ENCODE peak calls at places on chromosomes 6 and 20, in six cellular contexts. One of them, this sample, is unnamed.

GRCh38 chr6:25954756-25955155 is 7.8 kb upstream of the TRIM38 start:
- DNase-seq in PC-3: peak
- DNase-seq in LNCaP clone FGC: no peak
- DNase-seq in iPS DF 6.9: no peak
- DNase-seq in fibroblast of mammary gland: no peak
- DNase-seq in CD8-positive, alpha-beta T cell: no peak
- DNase-seq in this sample: no peak

GRCh38 chr6:132456700-132457143 is 55.4 kb upstream of the MOXD1 start:
- DNase-seq in CD8-positive, alpha-beta T cell: no peak
- DNase-seq in fibroblast of mammary gland: no peak
- DNase-seq in LNCaP clone FGC: no peak
- DNase-seq in iPS DF 6.9: no peak
- DNase-seq in PC-3: no peak
- DNase-seq in this sample: no peak

GRCh38 chr6:168221000-168221399 is 98.6 kb downstream of the DACT2 start:
- DNase-seq in fibroblast of mammary gland: no peak
- DNase-seq in LNCaP clone FGC: no peak
- DNase-seq in PC-3: no peak
- DNase-seq in iPS DF 6.9: no peak
- DNase-seq in CD8-positive, alpha-beta T cell: no peak
- DNase-seq in this sample: no peak

GRCh38 chr20:60210779-60211617 is 252.8 kb downstream of the CDH26 start:
- DNase-seq in PC-3: peak
- DNase-seq in fibroblast of mammary gland: peak
- DNase-seq in iPS DF 6.9: peak
- DNase-seq in CD8-positive, alpha-beta T cell: peak
- DNase-seq in LNCaP clone FGC: peak
- DNase-seq in this sample: peak

GRCh38 chr6:170205534-170206316 is 85.2 kb downstream of the DLL1 start:
- DNase-seq in PC-3: no peak
- DNase-seq in fibroblast of mammary gland: no peak
- DNase-seq in CD8-positive, alpha-beta T cell: no peak
- DNase-seq in LNCaP clone FGC: no peak
- DNase-seq in iPS DF 6.9: no peak
- DNase-seq in this sample: no peak

GRCh38 chr20:59074456-59074855 is 31.9 kb upstream of the PRELID3B start:
- DNase-seq in iPS DF 6.9: no peak
- DNase-seq in fibroblast of mammary gland: peak
- DNase-seq in CD8-positive, alpha-beta T cell: no peak
- DNase-seq in PC-3: peak
- DNase-seq in LNCaP clone FGC: no peak
- DNase-seq in this sample: no peak

GRCh38 chr6:73728548-73729205 is 32.7 kb downstream of the CD109 start:
- DNase-seq in PC-3: no peak
- DNase-seq in CD8-positive, alpha-beta T cell: no peak
- DNase-seq in iPS DF 6.9: no peak
- DNase-seq in fibroblast of mammary gland: no peak
- DNase-seq in LNCaP clone FGC: no peak
- DNase-seq in this sample: no peak

GRCh38 chr6:143838395-143838794 is 4.7 kb upstream of the LTV1 start:
- DNase-seq in iPS DF 6.9: no peak
- DNase-seq in PC-3: no peak
- DNase-seq in LNCaP clone FGC: no peak
- DNase-seq in fibroblast of mammary gland: no peak
- DNase-seq in CD8-positive, alpha-beta T cell: no peak
- DNase-seq in this sample: no peak

GRCh38 chr6:131023834-131024504 is 39.1 kb downstream of the EPB41L2 start:
- DNase-seq in LNCaP clone FGC: no peak
- DNase-seq in PC-3: peak
- DNase-seq in CD8-positive, alpha-beta T cell: no peak
- DNase-seq in fibroblast of mammary gland: peak
- DNase-seq in iPS DF 6.9: no peak
- DNase-seq in this sample: peak

GRCh38 chr6:134004714-134005113 is 47.7 kb downstream of the SLC2A12 start:
- DNase-seq in LNCaP clone FGC: no peak
- DNase-seq in iPS DF 6.9: no peak
- DNase-seq in CD8-positive, alpha-beta T cell: no peak
- DNase-seq in fibroblast of mammary gland: no peak
- DNase-seq in PC-3: no peak
- DNase-seq in this sample: no peak

GRCh38 chr20:23082846-23083552 is 3.1 kb downstream of the CD93 start:
- DNase-seq in CD8-positive, alpha-beta T cell: no peak
- DNase-seq in LNCaP clone FGC: no peak
- DNase-seq in fibroblast of mammary gland: no peak
- DNase-seq in iPS DF 6.9: no peak
- DNase-seq in PC-3: no peak
- DNase-seq in this sample: no peak

GRCh38 chr6:164108869-164109769 is 694.6 kb downstream of the QKI start:
- DNase-seq in LNCaP clone FGC: no peak
- DNase-seq in fibroblast of mammary gland: peak
- DNase-seq in CD8-positive, alpha-beta T cell: no peak
- DNase-seq in iPS DF 6.9: no peak
- DNase-seq in PC-3: peak
- DNase-seq in this sample: no peak

GRCh38 chr6:160974304-160974771 is 17.2 kb upstream of the MAP3K4 start:
- DNase-seq in PC-3: no peak
- DNase-seq in iPS DF 6.9: no peak
- DNase-seq in LNCaP clone FGC: no peak
- DNase-seq in CD8-positive, alpha-beta T cell: no peak
- DNase-seq in fibroblast of mammary gland: peak
- DNase-seq in this sample: peak

GRCh38 chr20:63404129-63405085 is 43.3 kb upstream of the CHRNA4 start:
- DNase-seq in CD8-positive, alpha-beta T cell: no peak
- DNase-seq in PC-3: no peak
- DNase-seq in LNCaP clone FGC: no peak
- DNase-seq in iPS DF 6.9: no peak
- DNase-seq in fibroblast of mammary gland: no peak
- DNase-seq in this sample: no peak

GRCh38 chr6:157069585-157069984 is 253.7 kb downstream of the TMEM242 start:
- DNase-seq in CD8-positive, alpha-beta T cell: no peak
- DNase-seq in fibroblast of mammary gland: no peak
- DNase-seq in iPS DF 6.9: no peak
- DNase-seq in PC-3: no peak
- DNase-seq in LNCaP clone FGC: no peak
- DNase-seq in this sample: no peak

GRCh38 chr20:38875170-38875993 is 50.8 kb upstream of the FAM83D start:
- DNase-seq in fibroblast of mammary gland: no peak
- DNase-seq in iPS DF 6.9: no peak
- DNase-seq in LNCaP clone FGC: no peak
- DNase-seq in CD8-positive, alpha-beta T cell: peak
- DNase-seq in PC-3: no peak
- DNase-seq in this sample: no peak

GRCh38 chr6:167678102-167679101 is 148.3 kb upstream of the AFDN start:
- DNase-seq in fibroblast of mammary gland: no peak
- DNase-seq in CD8-positive, alpha-beta T cell: no peak
- DNase-seq in LNCaP clone FGC: no peak
- DNase-seq in iPS DF 6.9: peak
- DNase-seq in PC-3: no peak
- DNase-seq in this sample: no peak

GRCh38 chr6:127146935-127147334 is 28.5 kb downstream of the RSPO3 start:
- DNase-seq in fibroblast of mammary gland: peak
- DNase-seq in iPS DF 6.9: no peak
- DNase-seq in LNCaP clone FGC: no peak
- DNase-seq in PC-3: peak
- DNase-seq in CD8-positive, alpha-beta T cell: no peak
- DNase-seq in this sample: peak

GRCh38 chr6:44269921-44270525 is at the start of gene TMEM151B:
- DNase-seq in fibroblast of mammary gland: no peak
- DNase-seq in CD8-positive, alpha-beta T cell: no peak
- DNase-seq in PC-3: no peak
- DNase-seq in iPS DF 6.9: no peak
- DNase-seq in LNCaP clone FGC: no peak
- DNase-seq in this sample: no peak
- H3K4me3 ChIP-seq in fibroblast of mammary gland: no peak
- H3K4me3 ChIP-seq in CD8-positive, alpha-beta T cell: peak
- H3K4me3 ChIP-seq in PC-3: no peak
- H3K4me3 ChIP-seq in iPS DF 6.9: peak
- H3K4me3 ChIP-seq in LNCaP clone FGC: no peak
- H3K4me3 ChIP-seq in this sample: peak

GRCh38 chr20:50629675-50630055 is 61.7 kb downstream of the RIPOR3 start:
- DNase-seq in iPS DF 6.9: no peak
- DNase-seq in LNCaP clone FGC: no peak
- DNase-seq in fibroblast of mammary gland: no peak
- DNase-seq in PC-3: no peak
- DNase-seq in CD8-positive, alpha-beta T cell: no peak
- DNase-seq in this sample: no peak
- H3K4me3 ChIP-seq in iPS DF 6.9: no peak
- H3K4me3 ChIP-seq in LNCaP clone FGC: no peak
- H3K4me3 ChIP-seq in fibroblast of mammary gland: no peak
- H3K4me3 ChIP-seq in PC-3: no peak
- H3K4me3 ChIP-seq in CD8-positive, alpha-beta T cell: no peak
- H3K4me3 ChIP-seq in this sample: no peak

GRCh38 chr6:17102258-17102870 is 514 bp downstream of the STMND1 start:
- DNase-seq in LNCaP clone FGC: no peak
- DNase-seq in PC-3: no peak
- DNase-seq in CD8-positive, alpha-beta T cell: no peak
- DNase-seq in fibroblast of mammary gland: no peak
- DNase-seq in iPS DF 6.9: no peak
- DNase-seq in this sample: no peak
- H3K4me3 ChIP-seq in LNCaP clone FGC: peak
- H3K4me3 ChIP-seq in PC-3: peak
- H3K4me3 ChIP-seq in CD8-positive, alpha-beta T cell: no peak
- H3K4me3 ChIP-seq in fibroblast of mammary gland: no peak
- H3K4me3 ChIP-seq in iPS DF 6.9: peak
- H3K4me3 ChIP-seq in this sample: no peak

GRCh38 chr20:53079483-53079810 is 107.3 kb downstream of the TSHZ2 start:
- DNase-seq in PC-3: no peak
- DNase-seq in fibroblast of mammary gland: no peak
- DNase-seq in LNCaP clone FGC: no peak
- DNase-seq in iPS DF 6.9: no peak
- DNase-seq in CD8-positive, alpha-beta T cell: no peak
- DNase-seq in this sample: no peak

GRCh38 chr20:53079883-53080282 is 107.7 kb downstream of the TSHZ2 start:
- DNase-seq in CD8-positive, alpha-beta T cell: no peak
- DNase-seq in iPS DF 6.9: no peak
- DNase-seq in LNCaP clone FGC: no peak
- DNase-seq in fibroblast of mammary gland: peak
- DNase-seq in PC-3: no peak
- DNase-seq in this sample: no peak

GRCh38 chr20:53080412-53080962 is 108.3 kb downstream of the TSHZ2 start:
- DNase-seq in LNCaP clone FGC: no peak
- DNase-seq in PC-3: no peak
- DNase-seq in CD8-positive, alpha-beta T cell: no peak
- DNase-seq in fibroblast of mammary gland: no peak
- DNase-seq in iPS DF 6.9: no peak
- DNase-seq in this sample: no peak

GRCh38 chr20:53077373-53078205 is 105.4 kb downstream of the TSHZ2 start:
- DNase-seq in PC-3: peak
- DNase-seq in CD8-positive, alpha-beta T cell: no peak
- DNase-seq in iPS DF 6.9: no peak
- DNase-seq in LNCaP clone FGC: no peak
- DNase-seq in fibroblast of mammary gland: peak
- DNase-seq in this sample: peak

GRCh38 chr20:53078761-53079482 is 106.8 kb downstream of the TSHZ2 start:
- DNase-seq in PC-3: no peak
- DNase-seq in LNCaP clone FGC: no peak
- DNase-seq in iPS DF 6.9: no peak
- DNase-seq in CD8-positive, alpha-beta T cell: no peak
- DNase-seq in fibroblast of mammary gland: no peak
- DNase-seq in this sample: no peak
- H3K4me3 ChIP-seq in PC-3: no peak
- H3K4me3 ChIP-seq in LNCaP clone FGC: no peak
- H3K4me3 ChIP-seq in iPS DF 6.9: no peak
- H3K4me3 ChIP-seq in CD8-positive, alpha-beta T cell: no peak
- H3K4me3 ChIP-seq in fibroblast of mammary gland: no peak
- H3K4me3 ChIP-seq in this sample: no peak

DNA sequence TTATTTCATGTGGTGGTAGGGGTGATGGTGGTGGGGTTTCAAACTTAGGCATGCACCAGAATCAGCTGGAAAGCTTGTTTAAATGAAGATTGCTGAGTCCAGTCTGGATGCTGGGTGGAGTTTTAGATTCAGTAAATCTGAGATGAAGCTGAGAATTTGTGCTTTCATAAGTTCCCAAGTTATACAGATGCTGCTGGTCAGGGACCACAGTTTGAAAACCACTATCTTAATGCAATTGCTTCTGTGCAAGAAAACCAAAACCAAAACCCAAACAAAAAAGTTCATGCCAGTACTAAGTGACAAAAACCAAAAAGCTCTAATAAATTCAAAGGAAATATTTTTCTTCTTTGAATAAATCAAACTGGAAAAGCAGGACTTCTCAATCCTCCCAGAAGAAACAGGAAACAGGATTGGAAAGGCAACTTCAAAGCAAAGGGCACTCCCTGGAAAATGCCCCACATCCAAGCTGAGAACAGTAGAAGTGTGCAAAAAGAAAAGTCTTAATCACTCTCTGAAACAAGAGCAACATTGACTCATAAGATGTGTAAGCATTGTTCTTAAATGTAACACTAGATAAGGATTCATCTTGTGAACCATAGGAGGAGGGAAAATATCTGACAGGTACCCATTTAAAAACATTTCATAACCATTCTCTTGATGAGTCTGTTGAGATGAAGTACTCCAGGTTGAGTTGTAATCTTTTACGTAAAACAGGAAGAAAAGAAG is 481.5 kb upstream of the HSF2 start:
- DNase-seq in fibroblast of mammary gland: peak
- DNase-seq in iPS DF 6.9: no peak
- DNase-seq in CD8-positive, alpha-beta T cell: no peak
- DNase-seq in LNCaP clone FGC: no peak
- DNase-seq in PC-3: no peak
- DNase-seq in this sample: no peak
- H3K4me3 ChIP-seq in fibroblast of mammary gland: no peak
- H3K4me3 ChIP-seq in iPS DF 6.9: no peak
- H3K4me3 ChIP-seq in CD8-positive, alpha-beta T cell: no peak
- H3K4me3 ChIP-seq in LNCaP clone FGC: no peak
- H3K4me3 ChIP-seq in PC-3: no peak
- H3K4me3 ChIP-seq in this sample: no peak

This sample was measured in fibroblast of villous mesenchyme.